ENCODE peak calls at places on chromosomes 5 and 9, in six cellular contexts. B is non-pigmented ciliary epithelial cell, V is HS-5, S is H1, T is K562, D is foreskin fibroblast. Q is an unnamed sample.

GRCh38 chr9:130144703-130145102 is 27.5 kb upstream of the NCS1 start:
- DNase-seq in T (no peak), V (no peak), B (no peak), D (no peak), S (no peak), Q (no peak)

GRCh38 chr5:129670944-129671343 is 77.0 kb upstream of the MINAR2 start:
- DNase-seq in T (no peak), B (peak), D (peak), S (no peak), V (peak), Q (no peak)

GRCh38 chr5:176501333-176501732 is 35.9 kb downstream of the RNF44 start:
- DNase-seq in S (no peak), T (no peak), D (peak), V (peak), B (peak), Q (no peak)

GRCh38 chr5:153489611-153490010 is 859 bp upstream of the GRIA1 start:
- DNase-seq in V (no peak), S (no peak), B (peak), D (peak), T (no peak), Q (no peak)

GRCh38 chr9:135476981-135477380 is 2.6 kb upstream of the PPP1R26 start:
- DNase-seq in S (no peak), T (no peak), D (peak), B (no peak), V (no peak), Q (no peak)

GRCh38 chr9:131609116-131609830 is 64.0 kb downstream of the PRRT1B start:
- DNase-seq in T (no peak), S (no peak), V (no peak), D (peak), B (no peak), Q (no peak)

GRCh38 chr5:64947031-64947430 is 178.3 kb downstream of the CWC27 start:
- DNase-seq in T (no peak), S (no peak), D (no peak), B (peak), V (no peak), Q (no peak)

GRCh38 chr9:120369608-120370220 is 210.3 kb downstream of the CDK5RAP2 start:
- DNase-seq in B (no peak), V (no peak), S (no peak), T (no peak), D (no peak), Q (no peak)

GRCh38 chr5:124700930-124701458 is 45.4 kb downstream of the ZNF608 start:
- DNase-seq in S (no peak), T (no peak), V (no peak), B (no peak), D (no peak), Q (no peak)

GRCh38 chr9:88421348-88421747 is 33.1 kb downstream of the SPIN1 start:
- DNase-seq in V (no peak), D (no peak), S (no peak), B (no peak), T (no peak), Q (no peak)

GRCh38 chr9:126591922-126592321 is 21.8 kb upstream of the LMX1B start:
- DNase-seq in D (no peak), S (no peak), V (no peak), T (no peak), B (no peak), Q (no peak)

GRCh38 chr5:84181093-84181492 is 203.6 kb downstream of the EDIL3 start:
- DNase-seq in B (no peak), V (no peak), T (no peak), S (no peak), D (no peak), Q (no peak)

GRCh38 chr5:81779125-81779934 is 28.4 kb upstream of the SSBP2 start:
- DNase-seq in S (no peak), B (no peak), V (no peak), D (peak), T (no peak), Q (no peak)

GRCh38 chr5:80864706-80865435 is 95.3 kb upstream of the RASGRF2 start:
- DNase-seq in T (no peak), V (no peak), S (no peak), D (no peak), B (no peak), Q (no peak)

GRCh38 chr5:68911840-68912690 is 181.7 kb upstream of the SLC30A5 start:
- DNase-seq in S (no peak), D (peak), B (peak), V (no peak), T (no peak), Q (no peak)

GRCh38 chr5:133396187-133396621 is 216.1 kb downstream of the FSTL4 start:
- DNase-seq in B (no peak), D (no peak), S (peak), T (no peak), V (no peak), Q (no peak)

GRCh38 chr9:16207161-16207560 is 654.3 kb downstream of the CCDC171 start:
- DNase-seq in V (peak), S (no peak), B (no peak), T (no peak), D (peak), Q (no peak)

GRCh38 chr5:171592076-171592475 is 172.6 kb downstream of the FGF18 start:
- DNase-seq in S (peak), T (no peak), V (no peak), D (no peak), B (no peak), Q (no peak)